ENCODE peak calls at places on chromosomes 5 and 9, in ten cellular contexts. One of them, this sample, is unnamed.

GRCh38 chr5:106699198-106699597 is 971.5 kb downstream of the EFNA5 start:
- DNase-seq in ovary: no peak
- DNase-seq in hepatocyte: no peak
- DNase-seq in endothelial cell of umbilical vein: no peak
- DNase-seq in left ventricle myocardium inferior: no peak
- DNase-seq in astrocyte of the spinal cord: no peak
- DNase-seq in endothelial cell: no peak
- DNase-seq in foreskin keratinocyte: no peak
- DNase-seq in lower lobe of right lung: no peak
- DNase-seq in RWPE1: no peak
- DNase-seq in this sample: peak; percentile 23

GRCh38 chr5:141192110-141192725 is at the start of gene PCDHB10:
- DNase-seq in foreskin keratinocyte: no peak
- DNase-seq in endothelial cell of umbilical vein: peak; percentile 43
- DNase-seq in astrocyte of the spinal cord: no peak
- DNase-seq in lower lobe of right lung: no peak
- DNase-seq in RWPE1: no peak
- DNase-seq in left ventricle myocardium inferior: no peak
- DNase-seq in endothelial cell: peak; percentile 73
- DNase-seq in hepatocyte: peak; percentile 28
- DNase-seq in ovary: no peak
- DNase-seq in this sample: peak; percentile 74

GRCh38 chr5:131790550-131790949 is 6.3 kb downstream of the FNIP1 start:
- DNase-seq in lower lobe of right lung: no peak
- DNase-seq in endothelial cell of umbilical vein: no peak
- DNase-seq in ovary: no peak
- DNase-seq in endothelial cell: no peak
- DNase-seq in left ventricle myocardium inferior: no peak
- DNase-seq in RWPE1: no peak
- DNase-seq in foreskin keratinocyte: no peak
- DNase-seq in hepatocyte: no peak
- DNase-seq in astrocyte of the spinal cord: no peak
- DNase-seq in this sample: no peak

GRCh38 chr5:59356813-59357381 is 536.6 kb downstream of the PDE4D start:
- DNase-seq in foreskin keratinocyte: no peak
- DNase-seq in left ventricle myocardium inferior: peak; percentile 66
- DNase-seq in lower lobe of right lung: peak; percentile 61
- DNase-seq in astrocyte of the spinal cord: no peak
- DNase-seq in endothelial cell: peak; percentile 17
- DNase-seq in RWPE1: no peak
- DNase-seq in endothelial cell of umbilical vein: no peak
- DNase-seq in hepatocyte: peak; percentile 35
- DNase-seq in ovary: peak; percentile 36
- DNase-seq in this sample: no peak

GRCh38 chr5:140588311-140589070 is 23.9 kb downstream of the SLC35A4 start:
- DNase-seq in lower lobe of right lung: no peak
- DNase-seq in endothelial cell: no peak
- DNase-seq in foreskin keratinocyte: no peak
- DNase-seq in astrocyte of the spinal cord: no peak
- DNase-seq in ovary: no peak
- DNase-seq in RWPE1: no peak
- DNase-seq in left ventricle myocardium inferior: no peak
- DNase-seq in hepatocyte: no peak
- DNase-seq in endothelial cell of umbilical vein: peak; percentile 61
- DNase-seq in this sample: no peak

GRCh38 chr9:137439158-137439714 is 1.9 kb downstream of the ENTPD8 start:
- DNase-seq in endothelial cell: no peak
- DNase-seq in endothelial cell of umbilical vein: no peak
- DNase-seq in ovary: peak; percentile 33
- DNase-seq in astrocyte of the spinal cord: no peak
- DNase-seq in RWPE1: no peak
- DNase-seq in hepatocyte: no peak
- DNase-seq in foreskin keratinocyte: no peak
- DNase-seq in lower lobe of right lung: peak; percentile 38
- DNase-seq in left ventricle myocardium inferior: no peak
- DNase-seq in this sample: peak; percentile 18

GRCh38 chr5:54541823-54542783 is 24.5 kb downstream of the SNX18 start:
- DNase-seq in foreskin keratinocyte: no peak
- DNase-seq in astrocyte of the spinal cord: no peak
- DNase-seq in left ventricle myocardium inferior: no peak
- DNase-seq in hepatocyte: no peak
- DNase-seq in lower lobe of right lung: no peak
- DNase-seq in endothelial cell: no peak
- DNase-seq in ovary: no peak
- DNase-seq in RWPE1: no peak
- DNase-seq in endothelial cell of umbilical vein: no peak
- DNase-seq in this sample: no peak

GRCh38 chr9:118975736-118976135 is 393.5 kb downstream of the BRINP1 start:
- DNase-seq in astrocyte of the spinal cord: no peak
- DNase-seq in endothelial cell of umbilical vein: no peak
- DNase-seq in left ventricle myocardium inferior: no peak
- DNase-seq in ovary: no peak
- DNase-seq in hepatocyte: no peak
- DNase-seq in endothelial cell: no peak
- DNase-seq in lower lobe of right lung: no peak
- DNase-seq in foreskin keratinocyte: no peak
- DNase-seq in RWPE1: no peak
- DNase-seq in this sample: no peak

DNA sequence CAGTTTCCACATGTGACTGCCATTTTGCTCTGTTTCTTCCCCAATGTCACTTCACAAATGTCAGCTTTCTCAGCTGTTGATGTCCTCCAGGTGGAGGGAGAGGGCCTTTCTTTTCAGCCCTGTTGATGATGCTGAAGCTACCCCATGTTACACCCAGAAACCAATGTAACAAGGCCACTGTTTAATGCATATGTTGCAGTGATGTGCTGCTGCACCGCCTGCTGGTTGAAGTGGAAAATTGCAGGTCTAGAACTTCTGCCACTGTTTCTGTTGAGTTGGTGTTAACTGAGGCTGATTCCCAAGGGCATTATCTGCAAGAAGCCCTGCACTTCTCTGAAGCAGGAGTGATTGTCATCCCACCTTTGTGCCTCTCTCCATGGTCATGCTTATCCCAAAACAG is 428.4 kb downstream of the KDM4C start:
- DNase-seq in hepatocyte: no peak
- DNase-seq in endothelial cell of umbilical vein: peak; percentile 22
- DNase-seq in foreskin keratinocyte: peak; percentile 29
- DNase-seq in endothelial cell: no peak
- DNase-seq in left ventricle myocardium inferior: no peak
- DNase-seq in ovary: no peak
- DNase-seq in lower lobe of right lung: no peak
- DNase-seq in astrocyte of the spinal cord: no peak
- DNase-seq in RWPE1: no peak
- DNase-seq in this sample: no peak
- TF ChIP-seq CTCF in hepatocyte: peak; percentile 38
- TF ChIP-seq CTCF in endothelial cell of umbilical vein: peak; percentile 54
- TF ChIP-seq CTCF in foreskin keratinocyte: peak; percentile 68
- TF ChIP-seq CTCF in endothelial cell: peak; percentile 84
- TF ChIP-seq CTCF in left ventricle myocardium inferior: peak; percentile 33
- TF ChIP-seq CTCF in ovary: no peak
- TF ChIP-seq CTCF in lower lobe of right lung: peak; percentile 28
- TF ChIP-seq CTCF in astrocyte of the spinal cord: peak; percentile 76
- TF ChIP-seq CTCF in RWPE1: peak; percentile 13
- TF ChIP-seq CTCF in this sample: peak; percentile 78

GRCh38 chr9:121860744-121861143 is 209.3 kb downstream of the DAB2IP start:
- DNase-seq in hepatocyte: no peak
- DNase-seq in astrocyte of the spinal cord: peak; percentile 95
- DNase-seq in endothelial cell of umbilical vein: peak; percentile 62
- DNase-seq in endothelial cell: no peak
- DNase-seq in ovary: peak; percentile 82
- DNase-seq in left ventricle myocardium inferior: peak; percentile 55
- DNase-seq in RWPE1: no peak
- DNase-seq in foreskin keratinocyte: peak; percentile 7
- DNase-seq in lower lobe of right lung: no peak
- DNase-seq in this sample: no peak

GRCh38 chr9:121861501-121862180 is 210.2 kb downstream of the DAB2IP start:
- DNase-seq in left ventricle myocardium inferior: peak; percentile 37
- DNase-seq in RWPE1: peak; percentile 36
- DNase-seq in ovary: no peak
- DNase-seq in foreskin keratinocyte: no peak
- DNase-seq in astrocyte of the spinal cord: no peak
- DNase-seq in endothelial cell: peak; percentile 49
- DNase-seq in lower lobe of right lung: no peak
- DNase-seq in hepatocyte: peak; percentile 62
- DNase-seq in endothelial cell of umbilical vein: peak; percentile 32
- DNase-seq in this sample: peak; percentile 76

GRCh38 chr9:121863931-121864330 is 212.5 kb downstream of the DAB2IP start:
- DNase-seq in lower lobe of right lung: no peak
- DNase-seq in astrocyte of the spinal cord: no peak
- DNase-seq in endothelial cell: no peak
- DNase-seq in RWPE1: no peak
- DNase-seq in endothelial cell of umbilical vein: no peak
- DNase-seq in ovary: no peak
- DNase-seq in foreskin keratinocyte: no peak
- DNase-seq in hepatocyte: no peak
- DNase-seq in left ventricle myocardium inferior: no peak
- DNase-seq in this sample: no peak

GRCh38 chr9:121862371-121862970 is 211.0 kb downstream of the DAB2IP start:
- DNase-seq in hepatocyte: no peak
- DNase-seq in lower lobe of right lung: no peak
- DNase-seq in ovary: no peak
- DNase-seq in left ventricle myocardium inferior: no peak
- DNase-seq in endothelial cell of umbilical vein: no peak
- DNase-seq in endothelial cell: no peak
- DNase-seq in astrocyte of the spinal cord: no peak
- DNase-seq in foreskin keratinocyte: no peak
- DNase-seq in RWPE1: no peak
- DNase-seq in this sample: no peak

DNA sequence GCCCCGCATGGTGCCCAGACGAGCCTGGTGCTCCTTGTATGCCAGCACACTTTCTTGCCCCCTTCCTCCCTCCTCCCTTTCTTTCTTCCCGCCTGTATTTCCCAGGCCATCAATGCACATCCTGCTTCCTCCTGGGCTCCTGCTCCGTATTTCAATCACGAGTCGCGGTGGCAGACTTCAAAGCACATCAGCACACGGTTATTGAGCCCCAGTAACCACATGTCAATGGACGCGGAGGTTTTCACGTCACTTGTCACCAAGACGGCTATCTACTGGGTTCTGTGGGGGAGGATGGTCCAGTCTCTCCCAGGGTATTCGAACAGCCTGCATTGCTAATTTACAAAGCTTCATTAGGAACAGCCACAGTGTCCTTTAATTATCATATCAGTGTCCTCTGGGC is 211.5 kb downstream of the DAB2IP start:
- DNase-seq in hepatocyte: no peak
- DNase-seq in lower lobe of right lung: no peak
- DNase-seq in astrocyte of the spinal cord: no peak
- DNase-seq in endothelial cell: no peak
- DNase-seq in RWPE1: no peak
- DNase-seq in foreskin keratinocyte: no peak
- DNase-seq in endothelial cell of umbilical vein: no peak
- DNase-seq in ovary: no peak
- DNase-seq in left ventricle myocardium inferior: no peak
- DNase-seq in this sample: no peak
- TF ChIP-seq CTCF in hepatocyte: no peak
- TF ChIP-seq CTCF in lower lobe of right lung: no peak
- TF ChIP-seq CTCF in astrocyte of the spinal cord: no peak
- TF ChIP-seq CTCF in endothelial cell: no peak
- TF ChIP-seq CTCF in RWPE1: no peak
- TF ChIP-seq CTCF in foreskin keratinocyte: no peak
- TF ChIP-seq CTCF in endothelial cell of umbilical vein: no peak
- TF ChIP-seq CTCF in ovary: no peak
- TF ChIP-seq CTCF in left ventricle myocardium inferior: no peak
- TF ChIP-seq CTCF in this sample: no peak

GRCh38 chr9:22037954-22038690 is 29.0 kb upstream of the CDKN2B start:
- DNase-seq in endothelial cell of umbilical vein: peak; percentile 51
- DNase-seq in hepatocyte: no peak
- DNase-seq in astrocyte of the spinal cord: peak; percentile 59
- DNase-seq in foreskin keratinocyte: peak; percentile 60
- DNase-seq in RWPE1: peak; percentile 50
- DNase-seq in left ventricle myocardium inferior: no peak
- DNase-seq in endothelial cell: no peak
- DNase-seq in lower lobe of right lung: no peak
- DNase-seq in ovary: no peak
- DNase-seq in this sample: no peak
- TF ChIP-seq CTCF in endothelial cell of umbilical vein: peak; percentile 38
- TF ChIP-seq CTCF in hepatocyte: peak; percentile 53
- TF ChIP-seq CTCF in astrocyte of the spinal cord: peak; percentile 55
- TF ChIP-seq CTCF in foreskin keratinocyte: peak; percentile 86
- TF ChIP-seq CTCF in RWPE1: peak; percentile 75
- TF ChIP-seq CTCF in left ventricle myocardium inferior: peak; percentile 64
- TF ChIP-seq CTCF in endothelial cell: peak; percentile 61
- TF ChIP-seq CTCF in lower lobe of right lung: peak; percentile 50
- TF ChIP-seq CTCF in ovary: no peak
- TF ChIP-seq CTCF in this sample: peak; percentile 53

GRCh38 chr9:120875954-120876841 is 790 bp downstream of the PHF19 start:
- DNase-seq in endothelial cell of umbilical vein: peak; percentile 90
- DNase-seq in lower lobe of right lung: peak; percentile 86
- DNase-seq in endothelial cell: peak; percentile 44
- DNase-seq in astrocyte of the spinal cord: peak; percentile 95
- DNase-seq in ovary: peak; percentile 88
- DNase-seq in RWPE1: peak; percentile 98
- DNase-seq in left ventricle myocardium inferior: peak; percentile 85
- DNase-seq in foreskin keratinocyte: peak; percentile 79
- DNase-seq in hepatocyte: peak; percentile 90
- DNase-seq in this sample: peak; percentile 64
- TF ChIP-seq CTCF in endothelial cell of umbilical vein: no peak
- TF ChIP-seq CTCF in lower lobe of right lung: no peak
- TF ChIP-seq CTCF in endothelial cell: no peak
- TF ChIP-seq CTCF in astrocyte of the spinal cord: peak; percentile 19
- TF ChIP-seq CTCF in ovary: peak; percentile 7
- TF ChIP-seq CTCF in RWPE1: no peak
- TF ChIP-seq CTCF in left ventricle myocardium inferior: no peak
- TF ChIP-seq CTCF in foreskin keratinocyte: no peak
- TF ChIP-seq CTCF in hepatocyte: no peak
- TF ChIP-seq CTCF in this sample: no peak

GRCh38 chr5:160119905-160120266 is 636 bp upstream of the PWWP2A start:
- DNase-seq in ovary: no peak
- DNase-seq in endothelial cell of umbilical vein: no peak
- DNase-seq in endothelial cell: no peak
- DNase-seq in astrocyte of the spinal cord: no peak
- DNase-seq in foreskin keratinocyte: no peak
- DNase-seq in left ventricle myocardium inferior: no peak
- DNase-seq in hepatocyte: no peak
- DNase-seq in lower lobe of right lung: no peak
- DNase-seq in RWPE1: no peak
- DNase-seq in this sample: no peak
- TF ChIP-seq CTCF in ovary: peak; percentile 31
- TF ChIP-seq CTCF in endothelial cell of umbilical vein: peak; percentile 13
- TF ChIP-seq CTCF in endothelial cell: no peak
- TF ChIP-seq CTCF in astrocyte of the spinal cord: peak; percentile 12
- TF ChIP-seq CTCF in foreskin keratinocyte: peak; percentile 34
- TF ChIP-seq CTCF in left ventricle myocardium inferior: peak; percentile 49
- TF ChIP-seq CTCF in hepatocyte: no peak
- TF ChIP-seq CTCF in lower lobe of right lung: peak; percentile 29
- TF ChIP-seq CTCF in RWPE1: no peak
- TF ChIP-seq CTCF in this sample: no peak

This sample was measured in glutamatergic neuron.